ENCODE peak calls at places on chromosomes 4 and X, in six cellular contexts. Y is HFF-Myc, D is glutamatergic neuron, V is AG04450, G is A549, Q is fibroblast of mammary gland. E is an unnamed sample.

GRCh38 chrX:119734897-119735339 is 23.5 kb upstream of the SOWAHD start:
- DNase-seq in Y (no peak), D (no peak), V (no peak), G (no peak), Q (no peak), E (no peak)

GRCh38 chrX:151702021-151702714 is 6.9 kb downstream of the PRRG3 start:
- DNase-seq in Y (no peak), D (no peak), V (no peak), G (no peak), Q (no peak), E (no peak)

GRCh38 chrX:56794831-56795230 is 65.8 kb downstream of the NBDY start:
- DNase-seq in Y (no peak), D (no peak), V (no peak), G (no peak), Q (no peak), E (no peak)

GRCh38 chrX:98398542-98398941 is 1514.8 kb downstream of the RPA4 start:
- DNase-seq in Y (no peak), D (no peak), V (no peak), G (no peak), Q (no peak), E (no peak)

GRCh38 chr4:159495515-159496236 is 392.8 kb downstream of the RAPGEF2 start:
- DNase-seq in Y (no peak), D (no peak), V (no peak), G (no peak), Q (no peak), E (no peak)

GRCh38 chr4:67746797-67747495 is 7.2 kb downstream of the GNRHR start:
- DNase-seq in Y (no peak), D (no peak), V (no peak), G (peak), Q (peak), E (no peak)

GRCh38 chrX:133913658-133914388 is 71.6 kb downstream of the GPC3 start:
- DNase-seq in Y (no peak), D (no peak), V (no peak), G (no peak), Q (no peak), E (no peak)

GRCh38 chrX:1661048-1661921 is 46.4 kb downstream of the ASMT start:
- DNase-seq in Y (no peak), D (peak), V (no peak), G (peak), Q (no peak), E (no peak)

GRCh38 chr4:15779789-15780188 is 1.7 kb downstream of the CD38 start:
- DNase-seq in Y (no peak), D (no peak), V (no peak), G (no peak), Q (no peak), E (no peak)

GRCh38 chr4:76153356-76153755 is 5.2 kb upstream of the NUP54 start:
- DNase-seq in Y (no peak), D (no peak), V (no peak), G (no peak), Q (no peak), E (no peak)

GRCh38 chrX:23773601-23774175 is 9.3 kb upstream of the SAT1 start:
- DNase-seq in Y (no peak), D (no peak), V (no peak), G (no peak), Q (no peak), E (no peak)

GRCh38 chr4:16032871-16033505 is 50.8 kb downstream of the PROM1 start:
- DNase-seq in Y (no peak), D (no peak), V (no peak), G (no peak), Q (no peak), E (peak)

GRCh38 chrX:150365051-150365952 is 2.2 kb downstream of the MAMLD1 start:
- DNase-seq in Y (no peak), D (peak), V (no peak), G (peak), Q (peak), E (no peak)

GRCh38 chr4:147057631-147057980 is 111.9 kb upstream of the TTC29 start:
- DNase-seq in Y (no peak), D (no peak), V (no peak), G (no peak), Q (peak), E (no peak)

GRCh38 chr4:127982445-127982844 is 17.2 kb downstream of the ABHD18 start:
- DNase-seq in Y (no peak), D (no peak), V (no peak), G (no peak), Q (no peak), E (no peak)

GRCh38 chr4:185369729-185370128 is 26.0 kb downstream of the LRP2BP start:
- DNase-seq in Y (no peak), D (no peak), V (no peak), G (no peak), Q (peak), E (no peak)

GRCh38 chr4:166197166-166197565 is 324.1 kb downstream of the TLL1 start:
- DNase-seq in Y (no peak), D (no peak), V (no peak), G (no peak), Q (no peak), E (no peak)

GRCh38 chrX:148541461-148541983 is 41.1 kb downstream of the AFF2 start:
- DNase-seq in Y (no peak), D (no peak), V (no peak), G (no peak), Q (no peak), E (no peak)

GRCh38 chr4:17095771-17096170 is 197.3 kb upstream of the LDB2 start:
- DNase-seq in Y (no peak), D (no peak), V (no peak), G (no peak), Q (no peak), E (no peak)

GRCh38 chrX:138995458-138995857 is 283.9 kb upstream of the FGF13 start:
- DNase-seq in Y (no peak), D (no peak), V (no peak), G (no peak), Q (no peak), E (no peak)

GRCh38 chr4:5780831-5781480 is 70.0 kb downstream of the EVC start:
- DNase-seq in Y (peak), D (no peak), V (no peak), G (no peak), Q (peak), E (no peak)

GRCh38 chr4:164509951-164510350 is 244.0 kb upstream of the SMIM31 start:
- DNase-seq in Y (no peak), D (no peak), V (no peak), G (no peak), Q (peak), E (no peak)

GRCh38 chr4:141768954-141769353 is 132.6 kb downstream of the IL15 start:
- DNase-seq in Y (peak), D (no peak), V (peak), G (peak), Q (peak), E (no peak)

GRCh38 chr4:8205749-8206611 is 6.9 kb downstream of the SH3TC1 start:
- DNase-seq in Y (no peak), D (no peak), V (no peak), G (no peak), Q (no peak), E (no peak)

GRCh38 chrX:9466115-9466495 is 1.2 kb downstream of the TBL1X start:
- DNase-seq in Y (no peak), D (peak), V (no peak), G (peak), Q (peak), E (no peak)

GRCh38 chr4:170009291-170009690 is 16.9 kb downstream of the MFAP3L start:
- DNase-seq in Y (no peak), D (no peak), V (no peak), G (no peak), Q (no peak), E (peak)

GRCh38 chr4:170007113-170007512 is 19.1 kb downstream of the MFAP3L start:
- DNase-seq in Y (no peak), D (no peak), V (no peak), G (no peak), Q (no peak), E (no peak)

GRCh38 chr4:170008801-170009200 is 17.4 kb downstream of the MFAP3L start:
- DNase-seq in Y (no peak), D (no peak), V (no peak), G (no peak), Q (no peak), E (no peak)

GRCh38 chr4:170005472-170005871 is 20.7 kb downstream of the MFAP3L start:
- DNase-seq in Y (no peak), D (no peak), V (no peak), G (no peak), Q (no peak), E (no peak)

DNA sequence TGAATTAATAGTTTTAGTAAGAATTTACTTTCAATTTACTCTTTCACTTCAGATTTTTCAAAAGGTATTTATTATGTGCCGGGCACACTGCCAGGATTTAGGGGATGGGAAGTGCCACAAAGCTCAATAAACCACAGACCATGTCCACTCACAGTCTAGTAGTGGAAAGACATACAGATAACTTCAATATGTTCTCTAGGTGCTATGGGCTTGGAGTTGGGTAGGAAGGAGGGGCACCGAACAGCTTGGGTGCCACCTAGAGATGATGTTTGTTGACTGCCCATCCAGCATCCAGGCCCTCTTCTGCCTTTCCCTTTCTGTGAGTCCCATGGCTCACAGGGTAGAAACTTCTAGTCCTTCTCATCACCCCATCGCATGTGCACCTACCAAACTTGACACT is 17.8 kb downstream of the MFAP3L start:
- DNase-seq in Y (no peak), D (no peak), V (no peak), G (peak), Q (no peak), E (peak)
- TF ChIP-seq CTCF in Y (no peak), D (no peak), V (no peak), G (no peak), Q (no peak), E (peak)

GRCh38 chr4:89641367-89641687 is 195.6 kb downstream of the SNCA start:
- DNase-seq in Y (no peak), D (no peak), V (no peak), G (no peak), Q (no peak), E (no peak)
- TF ChIP-seq CTCF in Y (no peak), D (peak), V (no peak), G (no peak), Q (no peak), E (no peak)

GRCh38 chr4:52937829-52938228 is 75.7 kb downstream of the RASL11B start:
- DNase-seq in Y (no peak), D (no peak), V (no peak), G (no peak), Q (no peak), E (no peak)
- TF ChIP-seq CTCF in Y (no peak), D (no peak), V (no peak), G (no peak), Q (no peak), E (no peak)

GRCh38 chrX:19661977-19662376 is 146.7 kb upstream of the MAP3K15 start:
- DNase-seq in Y (no peak), D (no peak), V (no peak), G (no peak), Q (peak), E (no peak)

GRCh38 chrX:19660604-19661003 is 145.3 kb upstream of the MAP3K15 start:
- DNase-seq in Y (no peak), D (no peak), V (no peak), G (no peak), Q (peak), E (no peak)

GRCh38 chrX:19658030-19658429 is 142.7 kb upstream of the MAP3K15 start:
- DNase-seq in Y (no peak), D (no peak), V (no peak), G (no peak), Q (peak), E (no peak)

GRCh38 chrX:19655032-19655431 is 139.7 kb upstream of the MAP3K15 start:
- DNase-seq in Y (no peak), D (no peak), V (no peak), G (no peak), Q (no peak), E (no peak)

DNA sequence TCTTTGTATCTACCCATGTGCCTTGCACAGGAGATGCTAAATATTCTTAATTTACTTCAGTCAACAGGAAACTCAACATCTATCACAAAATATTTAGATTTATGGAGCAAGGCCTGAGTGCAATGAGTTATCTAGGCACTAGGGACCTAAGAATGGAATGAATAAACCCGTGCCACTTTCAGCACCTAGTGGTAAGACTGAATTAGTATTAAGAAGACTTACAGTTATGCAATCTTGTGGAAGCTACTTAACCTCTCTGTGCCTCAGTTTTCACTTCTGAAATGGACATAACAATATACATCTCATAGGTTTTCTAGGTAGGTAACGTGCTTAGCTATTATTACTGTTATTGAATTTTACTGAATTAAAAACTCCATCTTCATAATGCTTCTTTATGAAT is 144.6 kb upstream of the MAP3K15 start:
- DNase-seq in Y (no peak), D (no peak), V (no peak), G (peak), Q (peak), E (no peak)
- TF ChIP-seq CTCF in Y (no peak), D (no peak), V (no peak), G (no peak), Q (peak), E (no peak)

GRCh38 chr4:118950929-118951570 is 62.4 kb downstream of the SYNPO2 start:
- DNase-seq in Y (no peak), D (no peak), V (no peak), G (no peak), Q (no peak), E (no peak)

GRCh38 chr4:118953276-118953675 is 64.6 kb downstream of the SYNPO2 start:
- DNase-seq in Y (no peak), D (no peak), V (no peak), G (no peak), Q (no peak), E (no peak)

GRCh38 chr4:118957683-118958082 is 69.0 kb downstream of the SYNPO2 start:
- DNase-seq in Y (no peak), D (no peak), V (no peak), G (no peak), Q (peak), E (no peak)

GRCh38 chr4:118955515-118955914 is 66.9 kb downstream of the SYNPO2 start:
- DNase-seq in Y (no peak), D (no peak), V (no peak), G (no peak), Q (peak), E (no peak)

GRCh38 chr4:118954246-118954645 is 65.6 kb downstream of the SYNPO2 start:
- DNase-seq in Y (no peak), D (no peak), V (no peak), G (peak), Q (peak), E (no peak)
- TF ChIP-seq CTCF in Y (peak), D (no peak), V (peak), G (peak), Q (peak), E (peak)

DNA sequence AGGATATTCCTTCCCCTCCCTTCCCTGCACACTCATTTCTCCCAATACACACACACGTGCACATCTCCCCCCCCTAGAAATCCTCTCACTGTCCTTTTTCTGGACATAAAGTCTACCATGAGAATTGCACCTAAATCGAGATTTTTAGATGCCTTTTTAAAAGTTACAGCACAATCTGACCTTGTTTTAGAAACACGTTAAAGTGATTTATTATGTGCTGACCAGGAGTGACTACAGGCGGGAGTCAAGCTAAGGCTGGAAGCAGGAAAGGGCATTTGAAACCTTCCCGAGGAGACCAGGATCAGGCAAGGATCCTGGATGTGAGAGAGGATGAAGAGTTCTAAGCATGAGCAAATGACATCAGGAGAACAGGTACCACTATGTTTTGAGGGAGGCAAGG is 340.4 kb downstream of the RAB28 start:
- DNase-seq in Y (no peak), D (no peak), V (no peak), G (no peak), Q (no peak), E (no peak)
- TF ChIP-seq CTCF in Y (no peak), D (no peak), V (no peak), G (no peak), Q (no peak), E (no peak)

GRCh38 chr4:33078145-33078544 is 2358.0 kb downstream of the PCDH7 start:
- DNase-seq in Y (no peak), D (no peak), V (no peak), G (no peak), Q (no peak), E (no peak)

GRCh38 chr4:33080262-33080661 is 2360.1 kb downstream of the PCDH7 start:
- DNase-seq in Y (no peak), D (no peak), V (no peak), G (no peak), Q (peak), E (no peak)
- TF ChIP-seq CTCF in Y (no peak), D (no peak), V (no peak), G (no peak), Q (no peak), E (no peak)

GRCh38 chr4:108762559-108763225 is at the start of gene ETNPPL:
- DNase-seq in Y (no peak), D (peak), V (no peak), G (peak), Q (no peak), E (no peak)
- TF ChIP-seq CTCF in Y (no peak), D (no peak), V (no peak), G (no peak), Q (no peak), E (no peak)

GRCh38 chrX:7709845-7710244 is 133.1 kb upstream of the VCX start:
- DNase-seq in Y (no peak), D (no peak), V (no peak), G (no peak), Q (no peak), E (no peak)

GRCh38 chrX:7711167-7711566 is 131.8 kb upstream of the VCX start:
- DNase-seq in Y (no peak), D (no peak), V (no peak), G (no peak), Q (no peak), E (no peak)

GRCh38 chrX:7706032-7706431 is 136.9 kb upstream of the VCX start:
- DNase-seq in Y (no peak), D (no peak), V (no peak), G (peak), Q (no peak), E (no peak)
- TF ChIP-seq CTCF in Y (no peak), D (no peak), V (no peak), G (no peak), Q (peak), E (peak)

DNA sequence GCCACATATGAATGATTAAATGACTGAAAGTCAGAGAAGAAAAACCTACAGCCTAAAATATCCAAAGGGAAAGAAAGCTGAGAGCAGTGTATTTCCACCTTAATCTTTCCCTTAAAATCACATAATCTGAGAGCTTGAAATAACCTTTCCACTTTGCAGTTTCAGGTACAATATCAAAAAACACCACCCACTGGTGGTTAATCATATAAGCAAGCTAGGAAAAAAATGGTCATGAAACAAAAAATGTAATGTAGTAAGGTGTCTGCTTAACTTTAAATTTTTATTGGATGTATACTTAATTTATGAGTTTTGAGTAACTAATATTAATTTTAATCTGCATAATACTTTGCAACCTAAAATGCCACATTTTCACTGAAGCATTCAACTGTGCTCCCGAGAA is 3.2 kb downstream of the PRDM5 start:
- DNase-seq in Y (no peak), D (no peak), V (no peak), G (no peak), Q (no peak), E (no peak)
- TF ChIP-seq CTCF in Y (no peak), D (peak), V (peak), G (peak), Q (peak), E (peak)

E was measured in retinal pigment epithelial cell.